ENCODE peak calls at places on chromosomes 6 and 20, in six cellular contexts. S is pancreas, M is MM.1S, E is adrenal gland, B is sigmoid colon, U is GM23338. W is an unnamed sample. For H3K36me3, the result is how much of the 10 kb centered on the place peaks cover.

GRCh38 chr6:34172961-34173775 is 27.3 kb upstream of the GRM4 start:
- DNase-seq in E (no peak), B (peak), S (no peak), U (no peak), M (no peak), W (no peak)

GRCh38 chr6:121770943-121771342 is 335.5 kb downstream of the GJA1 start:
- DNase-seq in E (no peak), U (no peak), B (no peak), S (no peak), M (no peak), W (no peak)

GRCh38 chr6:1726341-1726763 is 116.6 kb downstream of the FOXC1 start:
- DNase-seq in E (no peak), U (peak), S (no peak), B (no peak), M (no peak), W (no peak)

GRCh38 chr20:33005132-33005566 is 916 bp upstream of the SUN5 start:
- DNase-seq in B (no peak), U (peak), E (no peak), M (peak), S (no peak), W (peak)

GRCh38 chr20:56817780-56818675 is 188.9 kb downstream of the TFAP2C start:
- DNase-seq in S (no peak), E (no peak), M (no peak), B (no peak), U (peak), W (no peak)

GRCh38 chr6:124303971-124304370 is 500.3 kb downstream of the NKAIN2 start:
- DNase-seq in E (no peak), M (no peak), B (no peak), S (no peak), U (no peak), W (no peak)

GRCh38 chr6:70394518-70395300 is 18.6 kb upstream of the FAM135A start:
- DNase-seq in U (peak), M (no peak), E (peak), S (peak), B (no peak), W (no peak)

GRCh38 chr20:58084966-58085365 is 143.5 kb downstream of the ANKRD60 start:
- DNase-seq in B (no peak), S (peak), E (no peak), U (no peak), M (no peak), W (no peak)

GRCh38 chr20:35286899-35287508 is 2.4 kb upstream of the EIF6 start:
- DNase-seq in M (no peak), U (no peak), S (no peak), E (no peak), B (no peak), W (no peak)

GRCh38 chr20:60057866-60058807 is 99.9 kb downstream of the CDH26 start:
- DNase-seq in E (peak), S (no peak), B (peak), U (peak), M (no peak), W (peak)

GRCh38 chr6:84119277-84119676 is 85.7 kb downstream of the MRAP2 start:
- DNase-seq in B (no peak), M (no peak), E (no peak), S (no peak), U (peak), W (no peak)

GRCh38 chr6:1643111-1643510 is 33.4 kb downstream of the FOXC1 start:
- DNase-seq in U (no peak), M (no peak), B (no peak), E (no peak), S (no peak), W (no peak)

GRCh38 chr6:36131517-36132220 is 1.4 kb downstream of the MAPK13 start:
- DNase-seq in M (peak), E (peak), S (peak), B (no peak), U (no peak), W (peak)

GRCh38 chr6:129368076-129368475 is 341.9 kb downstream of the ARHGAP18 start:
- DNase-seq in B (no peak), M (no peak), E (no peak), S (no peak), U (no peak), W (no peak)

GRCh38 chr6:159217595-159218275 is 48.5 kb downstream of the FNDC1 start:
- DNase-seq in S (peak), B (no peak), U (peak), E (peak), M (no peak), W (peak)

GRCh38 chr20:32945710-32946221 is 58.5 kb downstream of the SUN5 start:
- DNase-seq in M (no peak), U (peak), B (no peak), E (no peak), S (no peak), W (peak)

GRCh38 chr20:37207176-37207575 is 27.8 kb upstream of the MROH8 start:
- DNase-seq in S (no peak), U (no peak), M (no peak), E (no peak), B (no peak), W (no peak)

GRCh38 chr20:1994627-1995026 is 769 bp upstream of the PDYN start:
- DNase-seq in S (no peak), E (no peak), B (no peak), U (no peak), M (no peak), W (no peak)

GRCh38 chr6:160275511-160276003 is 16.9 kb upstream of the SLC22A2 start:
- DNase-seq in E (no peak), U (no peak), S (no peak), B (no peak), M (no peak), W (no peak)

GRCh38 chr20:721876-722275 is 46.3 kb upstream of the SCRT2 start:
- DNase-seq in U (no peak), E (no peak), S (no peak), M (no peak), B (no peak), W (no peak)

GRCh38 chr20:20831794-20832193 is 119.3 kb upstream of the RALGAPA2 start:
- DNase-seq in M (no peak), U (no peak), E (no peak), B (no peak), S (no peak), W (no peak)

GRCh38 chr6:164695896-164696295 is 613.5 kb downstream of the C6orf118 start:
- DNase-seq in E (no peak), M (no peak), U (peak), S (no peak), B (no peak), W (no peak)

GRCh38 chr6:140101367-140101766 is 726.9 kb upstream of the CITED2 start:
- DNase-seq in E (no peak), U (no peak), M (no peak), S (no peak), B (no peak), W (no peak)

GRCh38 chr6:84486526-84486925 is 259.1 kb upstream of the CEP162 start:
- DNase-seq in M (no peak), S (no peak), U (no peak), E (no peak), B (no peak), W (no peak)

GRCh38 chr6:6131492-6132109 is 124.9 kb upstream of the NRN1 start:
- DNase-seq in U (peak), S (no peak), M (peak), E (no peak), B (no peak), W (no peak)

GRCh38 chr20:63973636-63974401 is 4.1 kb upstream of the ZNF512B start:
- DNase-seq in B (peak), S (peak), M (peak), E (peak), U (peak), W (peak)

GRCh38 chr20:48916699-48917098 is 4.8 kb upstream of the ARFGEF2 start:
- DNase-seq in M (no peak), B (no peak), U (no peak), E (no peak), S (no peak), W (no peak)

GRCh38 chr6:165605182-165605875 is 57.7 kb downstream of the PDE10A start:
- DNase-seq in B (no peak), S (no peak), M (no peak), U (no peak), E (no peak), W (no peak)

GRCh38 chr20:15942130-15942529 is 631.1 kb downstream of the KIF16B start:
- DNase-seq in M (no peak), B (no peak), U (no peak), S (no peak), E (no peak), W (no peak)

GRCh38 chr6:157530126-157530525 is 149.1 kb downstream of the ZDHHC14 start:
- DNase-seq in U (no peak), E (no peak), S (no peak), B (no peak), M (no peak), W (no peak)

GRCh38 chr20:13221673-13222318 is 722 bp downstream of the ISM1 start:
- DNase-seq in B (peak), S (peak), E (peak), M (peak), U (peak), W (peak)

GRCh38 chr20:36569847-36570429 is 3.5 kb upstream of the TGIF2 start:
- DNase-seq in S (no peak), M (no peak), E (no peak), B (no peak), U (no peak), W (no peak)

GRCh38 chr6:163311830-163312229 is 102.7 kb upstream of the QKI start:
- DNase-seq in U (no peak), B (no peak), E (no peak), S (no peak), M (no peak), W (no peak)

GRCh38 chr20:37948956-37949355 is 46.0 kb downstream of the VSTM2L start:
- DNase-seq in U (no peak), S (no peak), E (no peak), B (no peak), M (no peak), W (no peak)

GRCh38 chr6:12241493-12242214 is 48.5 kb upstream of the EDN1 start:
- DNase-seq in E (no peak), S (no peak), U (no peak), B (no peak), M (no peak), W (no peak)

GRCh38 chr6:5766260-5766659 is 240.5 kb downstream of the NRN1 start:
- DNase-seq in S (no peak), U (no peak), B (no peak), M (no peak), E (no peak), W (no peak)

GRCh38 chr20:44414808-44415207 is 59.3 kb downstream of the HNF4A start:
- DNase-seq in B (no peak), U (no peak), M (no peak), E (no peak), S (no peak), W (no peak)

GRCh38 chr20:44411757-44412401 is 56.4 kb downstream of the HNF4A start:
- DNase-seq in U (no peak), M (no peak), B (no peak), E (no peak), S (no peak), W (no peak)

GRCh38 chr20:44414346-44414714 is 58.8 kb downstream of the HNF4A start:
- DNase-seq in U (no peak), B (no peak), S (no peak), M (no peak), E (no peak), W (no peak)

GRCh38 chr20:44412402-44413144 is 57.1 kb downstream of the HNF4A start:
- DNase-seq in S (no peak), M (no peak), E (no peak), U (no peak), B (no peak), W (no peak)

DNA sequence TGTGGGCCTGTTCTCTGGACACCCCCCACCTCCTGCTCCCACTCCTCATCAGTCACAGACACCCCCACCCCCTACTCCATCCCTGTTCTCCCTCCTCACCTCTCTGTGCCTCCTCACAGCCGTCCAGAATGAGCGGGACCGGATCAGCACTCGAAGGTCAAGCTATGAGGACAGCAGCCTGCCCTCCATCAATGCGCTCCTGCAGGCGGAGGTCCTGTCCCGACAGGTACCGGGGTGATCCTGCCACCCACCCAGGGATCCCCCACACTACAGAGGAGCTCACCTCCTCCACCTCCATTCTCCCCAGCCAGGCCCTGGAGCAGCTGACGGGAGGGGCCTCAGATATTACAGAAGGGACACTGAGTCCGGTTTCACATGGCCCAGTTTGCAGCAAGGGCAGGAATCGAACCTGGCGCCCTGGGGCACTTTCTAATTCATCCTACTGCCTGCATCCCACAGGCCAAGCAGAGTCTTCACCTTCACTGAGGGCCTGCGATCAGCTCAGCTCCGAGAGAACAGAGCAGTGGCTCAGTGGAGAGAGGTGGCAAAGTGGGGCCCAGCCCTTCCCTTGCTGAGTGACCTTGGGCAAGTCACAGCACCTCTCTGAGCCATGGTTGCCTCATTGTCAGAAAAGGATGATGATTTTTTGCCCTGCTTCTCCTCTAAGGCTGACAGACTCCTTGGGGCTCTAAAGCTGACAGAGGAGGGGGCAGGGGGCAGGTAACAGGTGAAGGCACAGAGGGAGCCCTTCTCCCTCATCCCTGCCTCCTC is 58.3 kb downstream of the HNF4A start:
- DNase-seq in S (no peak), B (no peak), U (no peak), M (no peak), E (no peak), W (no peak)
- H3K36me3 ChIP-seq in S (under half), B (under half), U (under half), M (under half), E (under half), W (under half)

GRCh38 chr6:143678980-143679379 is 1.2 kb downstream of the PHACTR2 start:
- DNase-seq in S (no peak), M (no peak), E (no peak), U (no peak), B (no peak), W (peak)

GRCh38 chr6:143677891-143678737 is at the start of gene PHACTR2:
- DNase-seq in E (peak), S (peak), U (peak), B (peak), M (no peak), W (peak)

GRCh38 chr6:143676437-143677045 is 1.2 kb upstream of the PHACTR2 start:
- DNase-seq in E (no peak), M (no peak), S (no peak), U (peak), B (no peak), W (no peak)

GRCh38 chr6:143675946-143676345 is 1.8 kb upstream of the PHACTR2 start:
- DNase-seq in U (no peak), B (no peak), E (no peak), M (no peak), S (no peak), W (no peak)

GRCh38 chr6:143677577-143677890 is 231 bp upstream of the PHACTR2 start:
- DNase-seq in M (no peak), B (no peak), S (no peak), E (no peak), U (no peak), W (no peak)
- H3K27ac ChIP-seq in M (no peak), B (peak), S (peak), E (peak), U (peak), W (no peak)

GRCh38 chr20:3039426-3039825 is 4.0 kb upstream of the GNRH2 start:
- DNase-seq in E (no peak), U (no peak), S (no peak), M (no peak), B (no peak), W (no peak)
- H3K36me3 ChIP-seq in E (under half), U (under half), S (under half), M (under half), B (under half), W (half or more)

DNA sequence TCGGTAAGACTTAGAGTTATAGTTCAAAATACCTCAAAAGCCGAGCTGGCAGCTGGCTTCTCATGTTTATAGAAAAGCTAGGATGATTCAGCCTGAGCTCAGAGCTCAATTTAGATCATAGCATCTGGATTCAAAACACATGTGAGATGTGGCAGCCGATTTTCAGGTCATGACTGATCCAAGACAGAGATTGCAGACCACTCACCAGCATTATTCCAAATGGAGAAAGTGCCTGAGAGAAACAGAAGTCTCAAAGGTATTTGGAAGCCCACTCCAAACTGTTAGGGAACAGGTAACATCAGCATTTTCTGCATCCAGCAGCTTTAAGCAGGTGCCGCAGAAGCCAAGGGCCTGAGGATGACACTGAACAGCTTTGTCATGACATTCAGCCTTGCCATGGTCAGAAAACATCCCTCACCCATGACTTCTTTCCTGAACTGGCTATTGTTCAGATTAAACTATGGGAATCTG is 102.2 kb downstream of the BACH2 start:
- DNase-seq in E (peak), U (no peak), S (no peak), B (no peak), M (no peak), W (no peak)
- H3K27ac ChIP-seq in E (peak), U (no peak), S (no peak), B (peak), M (no peak), W (no peak)

GRCh38 chr6:52126231-52126630 is 38.8 kb upstream of the PKHD1 start:
- DNase-seq in M (no peak), U (no peak), S (no peak), B (no peak), E (no peak), W (no peak)

GRCh38 chr6:52125572-52125971 is 38.2 kb upstream of the PKHD1 start:
- DNase-seq in S (no peak), B (no peak), M (no peak), U (no peak), E (no peak), W (no peak)

GRCh38 chr6:52124126-52125121 is 37.0 kb upstream of the PKHD1 start:
- DNase-seq in M (no peak), E (no peak), U (no peak), S (no peak), B (no peak), W (no peak)

GRCh38 chr6:52123234-52123633 is 35.8 kb upstream of the PKHD1 start:
- DNase-seq in M (no peak), U (no peak), B (no peak), S (no peak), E (no peak), W (no peak)

GRCh38 chr6:52125139-52125538 is 37.7 kb upstream of the PKHD1 start:
- DNase-seq in B (no peak), M (no peak), U (no peak), S (peak), E (no peak), W (no peak)
- H3K36me3 ChIP-seq in B (under half), M (under half), U (under half), S (under half), E (under half), W (under half)

DNA sequence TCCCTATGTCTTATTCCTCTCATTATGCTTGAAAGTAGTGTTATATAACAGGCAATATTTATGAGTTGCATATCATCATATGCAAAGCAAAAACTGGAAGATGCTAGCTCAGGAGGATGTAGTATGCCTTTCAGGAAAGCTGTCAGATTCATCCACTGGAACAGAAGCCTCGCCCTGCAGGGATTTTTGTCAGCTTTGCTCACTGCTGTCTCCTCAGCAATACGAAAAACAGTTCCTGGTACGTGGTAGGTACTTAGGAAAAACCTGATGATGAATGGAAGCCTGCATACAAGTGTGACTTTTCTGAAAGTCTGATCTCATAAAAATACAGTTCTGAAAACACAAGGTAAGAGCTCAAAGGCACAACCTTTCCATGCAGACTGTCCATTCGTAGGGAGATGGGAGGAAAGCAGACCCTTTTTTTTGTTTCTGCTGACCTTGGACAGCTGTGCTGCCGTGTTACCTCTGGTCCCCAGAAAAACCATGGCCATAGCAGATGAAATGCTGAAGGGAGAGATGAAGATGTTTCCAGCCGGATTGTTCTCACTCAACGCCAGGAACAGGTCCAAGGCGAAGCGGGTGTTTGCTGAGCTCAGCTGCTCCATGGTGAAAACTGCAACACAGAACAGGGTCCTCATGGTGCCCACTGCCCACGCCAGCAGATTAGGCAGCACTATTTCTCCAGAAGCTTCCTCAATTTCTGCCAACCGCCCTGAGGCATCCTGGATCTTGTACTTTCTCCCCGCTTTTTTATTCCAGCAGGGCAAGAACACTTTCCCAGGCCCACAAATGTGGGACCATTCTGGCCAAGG is 1.5 kb downstream of the SERPINB1 start:
- DNase-seq in M (no peak), U (no peak), E (peak), S (no peak), B (no peak), W (no peak)
- H3K27ac ChIP-seq in M (no peak), U (peak), E (peak), S (peak), B (peak), W (peak)

W was measured in CD4-positive, CD25-positive, alpha-beta regulatory T cell.